ENCODE peak calls at places on chromosomes 11 and 22, in five cellular contexts. A is lower leg skin, U is testis, S is esophagus squamous epithelium, G is A549. O is an unnamed sample.

GRCh38 chr22:24554316-24555159 is at the start of gene GUCD1:
- DNase-seq in A (peak), U (peak), S (no peak), G (no peak), O (peak)

GRCh38 chr22:22400099-22400498 is 108.4 kb downstream of the ZNF280B start:
- DNase-seq in A (no peak), U (no peak), S (no peak), G (no peak), O (no peak)

GRCh38 chr11:127108838-127109237 is 108.3 kb upstream of the KIRREL3 start:
- DNase-seq in A (no peak), U (no peak), S (no peak), G (no peak), O (no peak)

GRCh38 chr11:108983621-108984020 is 318.8 kb downstream of the DDX10 start:
- DNase-seq in A (no peak), U (no peak), S (no peak), G (no peak), O (no peak)

GRCh38 chr11:6520265-6520664 is 23.2 kb downstream of the DNHD1 start:
- DNase-seq in A (no peak), U (no peak), S (no peak), G (no peak), O (no peak)

GRCh38 chr11:104967493-104968364 is 645 bp downstream of the CASP4 start:
- DNase-seq in A (no peak), U (no peak), S (no peak), G (peak), O (no peak)

GRCh38 chr11:5369793-5370192 is 13.8 kb upstream of the OR51M1 start:
- DNase-seq in A (no peak), U (no peak), S (no peak), G (peak), O (peak)

GRCh38 chr22:17158568-17159503 is at the start of gene HDHD5:
- DNase-seq in A (peak), U (peak), S (peak), G (peak), O (peak)

GRCh38 chr11:7522546-7522945 is 8.7 kb downstream of the PPFIBP2 start:
- DNase-seq in A (no peak), U (no peak), S (no peak), G (no peak), O (no peak)

GRCh38 chr11:59173964-59174663 is 2.2 kb downstream of the DTX4 start:
- DNase-seq in A (no peak), U (no peak), S (no peak), G (no peak), O (no peak)

GRCh38 chr11:71240865-71241691 is 11.3 kb downstream of the SHANK2 start:
- DNase-seq in A (peak), U (peak), S (no peak), G (peak), O (no peak)

GRCh38 chr11:94507485-94507884 is 4.8 kb upstream of the C11orf97 start:
- DNase-seq in A (no peak), U (no peak), S (no peak), G (no peak), O (no peak)

GRCh38 chr11:107769189-107769588 is 57.3 kb upstream of the SLN start:
- DNase-seq in A (no peak), U (no peak), S (no peak), G (no peak), O (no peak)

GRCh38 chr22:27804683-27805297 is 3.2 kb upstream of the MN1 start:
- DNase-seq in A (no peak), U (peak), S (no peak), G (peak), O (peak)

GRCh38 chr11:110128161-110128560 is 35.0 kb downstream of the ZC3H12C start:
- DNase-seq in A (no peak), U (no peak), S (no peak), G (no peak), O (no peak)

GRCh38 chr11:110126936-110127335 is 33.7 kb downstream of the ZC3H12C start:
- DNase-seq in A (no peak), U (no peak), S (no peak), G (no peak), O (no peak)

GRCh38 chr11:110124605-110125004 is 31.4 kb downstream of the ZC3H12C start:
- DNase-seq in A (no peak), U (no peak), S (no peak), G (no peak), O (no peak)

GRCh38 chr11:110123003-110123402 is 29.8 kb downstream of the ZC3H12C start:
- DNase-seq in A (no peak), U (no peak), S (no peak), G (no peak), O (no peak)

GRCh38 chr11:110125632-110126031 is 32.4 kb downstream of the ZC3H12C start:
- DNase-seq in A (no peak), U (no peak), S (no peak), G (no peak), O (no peak)
- TF ChIP-seq POLR2A in A (no peak), U (no peak), S (no peak), G (no peak), O (no peak)

GRCh38 chr11:65095427-65095826 is 587 bp upstream of the VPS51 start:
- DNase-seq in A (no peak), U (no peak), S (no peak), G (no peak), O (no peak)

GRCh38 chr11:65096926-65097325 is 912 bp downstream of the VPS51 start:
- DNase-seq in A (no peak), U (no peak), S (no peak), G (no peak), O (no peak)

GRCh38 chr11:65090628-65091027 is 5.4 kb upstream of the VPS51 start:
- DNase-seq in A (no peak), U (no peak), S (no peak), G (no peak), O (no peak)

GRCh38 chr11:65100674-65101350 is 4.8 kb downstream of the VPS51 start:
- DNase-seq in A (no peak), U (no peak), S (no peak), G (no peak), O (no peak)

GRCh38 chr11:65095974-65096806 is at the start of gene VPS51:
- DNase-seq in A (peak), U (peak), S (peak), G (peak), O (peak)
- TF ChIP-seq POLR2A in A (no peak), U (no peak), S (peak), G (peak), O (peak)

GRCh38 chr11:65636810-65637557 is 917 bp upstream of the SIPA1 start:
- DNase-seq in A (no peak), U (no peak), S (no peak), G (no peak), O (no peak)

GRCh38 chr11:65639623-65640482 is 2.0 kb downstream of the SIPA1 start:
- DNase-seq in A (no peak), U (no peak), S (peak), G (no peak), O (no peak)

GRCh38 chr11:65636108-65636809 is 1.6 kb upstream of the SIPA1 start:
- DNase-seq in A (no peak), U (no peak), S (no peak), G (no peak), O (peak)

GRCh38 chr11:65634905-65635731 is 2.8 kb upstream of the SIPA1 start:
- DNase-seq in A (no peak), U (no peak), S (no peak), G (no peak), O (peak)

GRCh38 chr11:65637794-65638317 is at the start of gene SIPA1:
- DNase-seq in A (peak), U (peak), S (no peak), G (peak), O (peak)
- TF ChIP-seq POLR2A in A (no peak), U (no peak), S (peak), G (peak), O (peak)

GRCh38 chr11:114167355-114168085 is 108.0 kb downstream of the ZBTB16 start:
- DNase-seq in A (no peak), U (no peak), S (no peak), G (no peak), O (no peak)

GRCh38 chr11:114165326-114166230 is 106.1 kb downstream of the ZBTB16 start:
- DNase-seq in A (no peak), U (no peak), S (no peak), G (no peak), O (no peak)

GRCh38 chr11:114168086-114168448 is 108.6 kb downstream of the ZBTB16 start:
- DNase-seq in A (no peak), U (no peak), S (no peak), G (no peak), O (no peak)

GRCh38 chr11:114166389-114166788 is 106.9 kb downstream of the ZBTB16 start:
- DNase-seq in A (no peak), U (no peak), S (no peak), G (no peak), O (no peak)

GRCh38 chr11:114166897-114167323 is 107.4 kb downstream of the ZBTB16 start:
- DNase-seq in A (peak), U (peak), S (no peak), G (no peak), O (no peak)
- TF ChIP-seq POLR2A in A (no peak), U (no peak), S (no peak), G (no peak), O (no peak)

O was measured in erythroblast.